ENCODE peak calls at places on chromosome 1, in nine cellular contexts. K is AG04450, T is iris pigment epithelial cell, C is Calu3, G is NCI-H2081, A is SHP77 treated with DMSO at 0.1 percent for 48 hours, W is head of caudate nucleus, P is SW480, H is epithelial cell of esophagus. V is an unnamed sample.
A peak's percentile ranks its signal among the peaks of the same experiment; 100 is the strongest.

GRCh38 chr1:163771637-163772036 is 449.9 kb downstream of the NUF2 start:
- DNase-seq in A (no peak), H (peak; percentile 38), W (no peak), G (no peak), K (no peak), P (no peak), T (no peak), C (no peak), V (no peak)

GRCh38 chr1:242811092-242811840 is 286.8 kb upstream of the PLD5 start:
- DNase-seq in A (no peak), W (no peak), G (no peak), T (no peak), H (peak; percentile 2), C (peak; percentile 44), P (peak; percentile 52), K (no peak), V (no peak)

GRCh38 chr1:245326396-245326795 is 171.6 kb downstream of the KIF26B start:
- DNase-seq in K (no peak), G (no peak), H (no peak), C (no peak), A (no peak), W (no peak), P (no peak), T (no peak), V (no peak)

GRCh38 chr1:232459826-232460225 is 170.1 kb downstream of the SIPA1L2 start:
- DNase-seq in P (no peak), H (no peak), W (no peak), A (no peak), T (no peak), C (no peak), G (no peak), K (no peak), V (no peak)

GRCh38 chr1:51583532-51583931 is 33.4 kb upstream of the OSBPL9 start:
- DNase-seq in K (peak; percentile 32), H (peak; percentile 14), C (no peak), A (no peak), W (peak; percentile 90), G (no peak), P (no peak), T (peak; percentile 31), V (peak; percentile 19)

GRCh38 chr1:52641307-52641706 is 8.3 kb downstream of the SHISAL2A start:
- DNase-seq in G (no peak), A (no peak), P (no peak), H (no peak), T (no peak), K (no peak), C (no peak), W (no peak), V (no peak)

GRCh38 chr1:112626887-112627286 is 7.3 kb downstream of the CAPZA1 start:
- DNase-seq in T (no peak), A (no peak), K (no peak), P (no peak), C (no peak), H (no peak), G (no peak), W (no peak), V (no peak)

GRCh38 chr1:149977345-149977744 is 33.2 kb downstream of the OTUD7B start:
- DNase-seq in H (no peak), K (no peak), A (peak; percentile 68), P (no peak), T (no peak), G (peak; percentile 5), C (no peak), W (no peak), V (no peak)

GRCh38 chr1:82321794-82322193 is 521.1 kb downstream of the ADGRL2 start:
- DNase-seq in C (no peak), G (no peak), W (no peak), K (no peak), P (no peak), T (peak; percentile 2), H (peak; percentile 83), A (no peak), V (no peak)

GRCh38 chr1:68213843-68214242 is 18.5 kb downstream of the WLS start:
- DNase-seq in K (no peak), P (no peak), G (peak; percentile 69), A (no peak), C (no peak), W (no peak), T (peak; percentile 80), H (peak; percentile 72), V (peak; percentile 3)

GRCh38 chr1:33342041-33342723 is 21.3 kb upstream of the A3GALT2 start:
- DNase-seq in P (peak; percentile 39), K (peak; percentile 98), A (peak; percentile 98), W (peak; percentile 83), T (peak; percentile 99), G (peak; percentile 98), H (peak; percentile 91), C (peak; percentile 65), V (peak; percentile 97)

GRCh38 chr1:215584389-215584788 is 17.3 kb downstream of the KCTD3 start:
- DNase-seq in A (no peak), P (no peak), H (no peak), C (no peak), K (no peak), W (no peak), T (no peak), G (no peak), V (no peak)

GRCh38 chr1:109873278-109874175 is 37.1 kb upstream of the CSF1 start:
- DNase-seq in T (peak; percentile 51), C (no peak), W (no peak), G (no peak), A (no peak), P (no peak), K (no peak), H (peak; percentile 45), V (no peak)

GRCh38 chr1:107803579-107803978 is 161.4 kb downstream of the VAV3 start:
- DNase-seq in P (no peak), C (no peak), K (no peak), H (no peak), A (no peak), T (no peak), W (no peak), G (no peak), V (no peak)

GRCh38 chr1:234782821-234783220 is 172.8 kb upstream of the IRF2BP2 start:
- DNase-seq in C (no peak), W (no peak), P (no peak), G (no peak), A (no peak), H (peak; percentile 24), T (no peak), K (no peak), V (no peak)

GRCh38 chr1:3154081-3154795 is 85.2 kb downstream of the PRDM16 start:
- DNase-seq in H (no peak), A (no peak), G (no peak), T (no peak), K (no peak), W (no peak), C (no peak), P (no peak), V (no peak)

V was measured in HepG2.